ENCODE peak calls at places on chromosomes 4 and X, in four cellular contexts. One of them, this sample, is unnamed.

GRCh38 chrX:57772637-57773036 is 92.6 kb upstream of the NLRP2B start:
- DNase-seq in hepatocyte: no peak
- DNase-seq in LNCaP clone FGC: no peak
- DNase-seq in stimulated activated CD8-positive, alpha-beta memory T cell treated with anti-CD3 and anti-CD28 coated beads, Interleukin-7, amount 100 ng/mL, for 24 hours: no peak
- DNase-seq in this sample: no peak

GRCh38 chr4:41268721-41269517 is 12.2 kb downstream of the UCHL1 start:
- DNase-seq in LNCaP clone FGC: no peak
- DNase-seq in stimulated activated CD8-positive, alpha-beta memory T cell treated with anti-CD3 and anti-CD28 coated beads, Interleukin-7, amount 100 ng/mL, for 24 hours: no peak
- DNase-seq in hepatocyte: no peak
- DNase-seq in this sample: no peak

GRCh38 chr4:38069271-38069760 is 109.1 kb downstream of the PTTG2 start:
- DNase-seq in LNCaP clone FGC: no peak
- DNase-seq in hepatocyte: peak; percentile 86
- DNase-seq in stimulated activated CD8-positive, alpha-beta memory T cell treated with anti-CD3 and anti-CD28 coated beads, Interleukin-7, amount 100 ng/mL, for 24 hours: no peak
- DNase-seq in this sample: peak; percentile 82

GRCh38 chr4:47287735-47288134 is 175.8 kb downstream of the COMMD8 start:
- DNase-seq in hepatocyte: peak; percentile 36
- DNase-seq in stimulated activated CD8-positive, alpha-beta memory T cell treated with anti-CD3 and anti-CD28 coated beads, Interleukin-7, amount 100 ng/mL, for 24 hours: no peak
- DNase-seq in LNCaP clone FGC: no peak
- DNase-seq in this sample: no peak

GRCh38 chrX:130082244-130083106 is 27.8 kb downstream of the ELF4 start:
- DNase-seq in hepatocyte: no peak
- DNase-seq in stimulated activated CD8-positive, alpha-beta memory T cell treated with anti-CD3 and anti-CD28 coated beads, Interleukin-7, amount 100 ng/mL, for 24 hours: peak; percentile 45
- DNase-seq in LNCaP clone FGC: no peak
- DNase-seq in this sample: peak; percentile 67

GRCh38 chr4:119726505-119726904 is 97.9 kb upstream of the PDE5A start:
- DNase-seq in hepatocyte: no peak
- DNase-seq in LNCaP clone FGC: no peak
- DNase-seq in stimulated activated CD8-positive, alpha-beta memory T cell treated with anti-CD3 and anti-CD28 coated beads, Interleukin-7, amount 100 ng/mL, for 24 hours: no peak
- DNase-seq in this sample: no peak

GRCh38 chrX:9133426-9133825 is 99.5 kb upstream of the FAM9B start:
- DNase-seq in LNCaP clone FGC: no peak
- DNase-seq in stimulated activated CD8-positive, alpha-beta memory T cell treated with anti-CD3 and anti-CD28 coated beads, Interleukin-7, amount 100 ng/mL, for 24 hours: no peak
- DNase-seq in hepatocyte: no peak
- DNase-seq in this sample: no peak

GRCh38 chr4:57094482-57095223 is 15.5 kb downstream of the IGFBP7 start:
- DNase-seq in stimulated activated CD8-positive, alpha-beta memory T cell treated with anti-CD3 and anti-CD28 coated beads, Interleukin-7, amount 100 ng/mL, for 24 hours: no peak
- DNase-seq in hepatocyte: no peak
- DNase-seq in LNCaP clone FGC: no peak
- DNase-seq in this sample: peak; percentile 49

GRCh38 chr4:185261971-185262370 is 52.6 kb downstream of the SNX25 start:
- DNase-seq in hepatocyte: no peak
- DNase-seq in LNCaP clone FGC: no peak
- DNase-seq in stimulated activated CD8-positive, alpha-beta memory T cell treated with anti-CD3 and anti-CD28 coated beads, Interleukin-7, amount 100 ng/mL, for 24 hours: no peak
- DNase-seq in this sample: no peak

GRCh38 chr4:119106036-119107000 is 29.3 kb upstream of the MYOZ2 start:
- DNase-seq in hepatocyte: no peak
- DNase-seq in LNCaP clone FGC: no peak
- DNase-seq in stimulated activated CD8-positive, alpha-beta memory T cell treated with anti-CD3 and anti-CD28 coated beads, Interleukin-7, amount 100 ng/mL, for 24 hours: no peak
- DNase-seq in this sample: no peak

This sample was measured in left kidney.